ENCODE peak calls at places on chromosomes 2 and 18, in ten cellular contexts. T, S, E, Z, M, P, B, U, L and X are unnamed samples.

GRCh38 chr18:22434973-22435608 is 17.4 kb upstream of the CTAGE1 start:
- DNase-seq in L (peak), B (no peak), U (no peak), T (no peak), Z (no peak), S (peak), M (no peak), E (no peak), P (peak), X (peak)

GRCh38 chr2:70983506-70984227 is 5.2 kb downstream of the ANKRD53 start:
- DNase-seq in B (no peak), P (no peak), L (no peak), U (no peak), Z (no peak), E (no peak), M (peak), T (no peak), S (no peak), X (no peak)

GRCh38 chr2:212914392-212914791 is 237.0 kb downstream of the IKZF2 start:
- DNase-seq in S (no peak), B (no peak), E (no peak), L (no peak), P (no peak), U (no peak), M (no peak), Z (no peak), T (no peak), X (no peak)

GRCh38 chr18:31302991-31303390 is 15.0 kb upstream of the DSG1 start:
- DNase-seq in S (no peak), E (no peak), L (no peak), P (peak), Z (no peak), M (no peak), B (no peak), U (no peak), T (no peak), X (peak)

GRCh38 chr2:86628091-86628522 is 4.4 kb upstream of the RNF103 start:
- DNase-seq in E (no peak), Z (peak), B (no peak), S (no peak), M (no peak), L (no peak), T (no peak), P (no peak), U (no peak), X (peak)

GRCh38 chr2:238582159-238582558 is 155.4 kb downstream of the ASB1 start:
- DNase-seq in P (no peak), S (peak), Z (no peak), U (no peak), E (no peak), L (no peak), T (no peak), M (no peak), B (no peak), X (peak)

GRCh38 chr2:158102446-158102845 is 770 bp downstream of the UPP2 start:
- DNase-seq in E (no peak), B (no peak), M (no peak), S (no peak), U (no peak), L (no peak), T (no peak), Z (no peak), P (no peak), X (peak)

GRCh38 chr2:17757321-17757720 is 3.4 kb downstream of the GEN1 start:
- DNase-seq in T (no peak), P (peak), U (no peak), Z (no peak), E (no peak), L (no peak), M (no peak), B (no peak), S (no peak), X (peak)

GRCh38 chr2:218807626-218808025 is 24.0 kb downstream of the PRKAG3 start:
- DNase-seq in P (no peak), S (no peak), E (no peak), Z (no peak), L (no peak), M (no peak), B (no peak), T (no peak), U (no peak), X (no peak)

GRCh38 chr2:25131567-25132295 is 36.6 kb downstream of the POMC start:
- DNase-seq in B (peak), P (no peak), S (no peak), T (no peak), U (peak), L (no peak), Z (peak), E (peak), M (peak), X (peak)

GRCh38 chr2:190404487-190404886 is 3.7 kb upstream of the MFSD6 start:
- DNase-seq in S (peak), B (no peak), U (no peak), P (peak), T (no peak), Z (no peak), E (no peak), M (peak), L (no peak), X (peak)

GRCh38 chr2:187549193-187549592 is 5.0 kb downstream of the TFPI start:
- DNase-seq in M (no peak), L (no peak), T (no peak), E (no peak), B (no peak), S (no peak), U (no peak), Z (no peak), P (no peak), X (no peak)

GRCh38 chr2:135960598-135961551 is 24.6 kb downstream of the DARS1 start:
- DNase-seq in M (no peak), Z (no peak), S (no peak), L (peak), U (no peak), T (no peak), E (no peak), B (no peak), P (no peak), X (peak)

GRCh38 chr2:205660521-205661124 is 21.7 kb upstream of the NRP2 start:
- DNase-seq in P (peak), T (peak), L (peak), B (no peak), U (no peak), M (no peak), Z (no peak), S (peak), E (peak), X (peak)

GRCh38 chr2:172395503-172395902 is 31.9 kb upstream of the ITGA6 start:
- DNase-seq in B (no peak), M (no peak), T (peak), P (no peak), S (no peak), U (no peak), E (no peak), L (no peak), Z (no peak), X (no peak)

GRCh38 chr18:58158008-58158407 is 114.0 kb downstream of the NEDD4L start:
- DNase-seq in U (no peak), M (no peak), T (no peak), P (no peak), L (no peak), B (no peak), S (no peak), Z (no peak), E (no peak), X (no peak)

GRCh38 chr2:10966741-10967140 is 55.0 kb downstream of the KCNF1 start:
- DNase-seq in S (no peak), M (no peak), T (no peak), E (no peak), P (no peak), U (no peak), B (peak), Z (no peak), L (no peak), X (no peak)

GRCh38 chr2:154097823-154098398 is 226.2 kb downstream of the GALNT13 start:
- DNase-seq in T (no peak), S (no peak), B (no peak), E (no peak), L (no peak), P (no peak), U (no peak), M (no peak), Z (no peak), X (no peak)

GRCh38 chr2:79327460-79327859 is 167.9 kb upstream of the REG3A start:
- DNase-seq in E (no peak), L (no peak), M (no peak), U (no peak), Z (no peak), B (no peak), T (no peak), S (no peak), P (no peak), X (no peak)

GRCh38 chr2:201353116-201353515 is 4.0 kb downstream of the FLACC1 start:
- DNase-seq in E (no peak), L (no peak), T (no peak), Z (no peak), M (no peak), B (no peak), U (no peak), P (no peak), S (no peak), X (no peak)

GRCh38 chr2:177633910-177634294 is 241.3 kb downstream of the AGPS start:
- DNase-seq in Z (no peak), T (no peak), B (no peak), M (no peak), E (no peak), P (no peak), U (no peak), S (no peak), L (no peak), X (no peak)

GRCh38 chr2:186882511-186883071 is 33.6 kb upstream of the ZSWIM2 start:
- DNase-seq in Z (no peak), P (no peak), M (no peak), E (no peak), L (no peak), U (no peak), B (no peak), T (no peak), S (no peak), X (no peak)

GRCh38 chr2:42639340-42640077 is 71.1 kb downstream of the MTA3 start:
- DNase-seq in E (no peak), U (no peak), L (no peak), Z (no peak), M (no peak), T (no peak), P (no peak), S (no peak), B (no peak), X (no peak)

GRCh38 chr2:201696151-201696659 is 2.2 kb downstream of the MPP4 start:
- DNase-seq in Z (no peak), M (no peak), L (peak), U (no peak), T (no peak), P (no peak), S (peak), B (no peak), E (no peak), X (peak)

GRCh38 chr18:1995041-1995612 is 576.2 kb downstream of the METTL4 start:
- DNase-seq in B (no peak), Z (no peak), P (no peak), E (no peak), L (no peak), S (no peak), M (no peak), U (no peak), T (no peak), X (no peak)

GRCh38 chr2:241002275-241003046 is 4.0 kb downstream of the SNED1 start:
- DNase-seq in B (no peak), M (peak), T (no peak), S (no peak), Z (no peak), U (peak), L (no peak), E (no peak), P (no peak), X (no peak)

GRCh38 chr2:168241208-168241607 is 6.2 kb downstream of the STK39 start:
- DNase-seq in T (no peak), Z (no peak), B (no peak), P (no peak), E (peak), U (no peak), S (no peak), L (no peak), M (no peak), X (no peak)

GRCh38 chr2:224085246-224085645 is 46.2 kb upstream of the SERPINE2 start:
- DNase-seq in P (peak), U (no peak), S (no peak), B (no peak), L (no peak), Z (no peak), T (no peak), E (no peak), M (no peak), X (peak)

GRCh38 chr2:233654501-233654900 is 17.2 kb upstream of the UGT1A9 start:
- DNase-seq in E (no peak), T (no peak), B (no peak), S (no peak), U (no peak), M (no peak), P (no peak), Z (no peak), L (no peak), X (peak)

GRCh38 chr2:25822190-25823117 is 55.8 kb downstream of the ASXL2 start:
- DNase-seq in L (no peak), T (no peak), Z (peak), E (no peak), M (peak), B (peak), S (no peak), U (no peak), P (peak), X (peak)

GRCh38 chr2:47225061-47225783 is 70.1 kb upstream of the STPG4 start:
- DNase-seq in U (peak), L (peak), S (no peak), E (no peak), M (peak), T (no peak), P (peak), B (no peak), Z (peak), X (peak)

GRCh38 chr2:26670171-26670570 is 22.4 kb upstream of the KCNK3 start:
- DNase-seq in L (no peak), B (no peak), Z (no peak), P (no peak), T (no peak), E (no peak), S (no peak), M (peak), U (no peak), X (peak)

GRCh38 chr18:9361191-9361590 is 26.6 kb downstream of the TWSG1 start:
- DNase-seq in Z (no peak), P (no peak), U (no peak), L (no peak), S (no peak), E (no peak), B (no peak), M (no peak), T (no peak), X (no peak)

GRCh38 chr18:9365406-9365805 is 30.8 kb downstream of the TWSG1 start:
- DNase-seq in L (no peak), U (no peak), T (no peak), S (no peak), M (no peak), Z (no peak), B (no peak), P (no peak), E (no peak), X (peak)

GRCh38 chr18:9364242-9364641 is 29.7 kb downstream of the TWSG1 start:
- DNase-seq in S (no peak), L (no peak), P (no peak), Z (no peak), U (no peak), T (no peak), E (no peak), M (no peak), B (no peak), X (no peak)

GRCh38 chr18:9362869-9363268 is 28.3 kb downstream of the TWSG1 start:
- DNase-seq in S (no peak), B (no peak), U (no peak), T (no peak), E (no peak), M (no peak), L (no peak), Z (no peak), P (peak), X (peak)

GRCh38 chr18:9366126-9366714 is 31.6 kb downstream of the TWSG1 start:
- DNase-seq in E (peak), P (peak), M (peak), T (no peak), S (no peak), U (no peak), B (no peak), Z (no peak), L (no peak), X (peak)
- TF ChIP-seq CTCF in E (peak), P (no peak), M (peak), T (no peak), S (peak), U (peak), B (no peak), Z (peak), L (peak), X (peak)

DNA sequence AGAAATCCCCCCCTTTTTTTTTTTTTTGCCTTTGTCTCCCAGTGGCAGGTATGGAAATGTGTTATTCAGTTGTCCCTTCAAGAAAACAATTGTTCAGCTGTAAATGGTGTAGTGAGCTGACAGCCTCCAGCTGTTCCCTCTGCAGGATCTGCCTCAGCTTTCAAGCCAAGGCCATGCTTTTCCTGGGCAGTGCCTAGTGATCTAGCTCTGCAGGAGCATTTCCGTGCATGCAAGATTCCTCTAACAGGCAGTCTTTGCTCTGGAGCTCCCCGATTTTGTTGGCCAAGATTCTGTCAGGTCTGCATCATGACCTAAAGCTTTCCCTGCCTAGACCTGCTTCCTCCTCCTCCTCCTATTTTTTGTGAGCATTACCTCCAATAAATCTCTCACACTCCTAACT is 300.7 kb upstream of the UBE2E3 start:
- DNase-seq in B (no peak), U (no peak), P (no peak), E (no peak), Z (no peak), S (no peak), L (no peak), T (no peak), M (peak), X (peak)
- H3K4me3 ChIP-seq in B (no peak), U (no peak), P (no peak), E (no peak), Z (no peak), S (no peak), L (no peak), T (no peak), M (no peak), X (no peak)

GRCh38 chr18:10518595-10519273 is 7.1 kb upstream of the NAPG start:
- DNase-seq in T (no peak), E (no peak), Z (peak), B (no peak), L (no peak), S (no peak), U (peak), P (no peak), M (no peak), X (peak)
- TF ChIP-seq CTCF in T (peak), E (peak), Z (peak), B (peak), L (no peak), S (peak), U (peak), P (no peak), M (peak), X (peak)

GRCh38 chr2:72826156-72826477 is 284 bp upstream of the EXOC6B start:
- DNase-seq in M (no peak), S (no peak), E (no peak), U (no peak), B (no peak), Z (no peak), L (no peak), T (no peak), P (no peak), X (no peak)

GRCh38 chr2:72821983-72822382 is 3.9 kb downstream of the EXOC6B start:
- DNase-seq in E (no peak), B (no peak), M (no peak), U (no peak), T (no peak), L (no peak), P (no peak), S (no peak), Z (no peak), X (no peak)

GRCh38 chr2:72822794-72823193 is 3.0 kb downstream of the EXOC6B start:
- DNase-seq in L (no peak), Z (no peak), B (no peak), M (no peak), T (no peak), U (no peak), S (no peak), E (no peak), P (no peak), X (no peak)

GRCh38 chr2:72825271-72826155 is at the start of gene EXOC6B:
- DNase-seq in T (peak), L (peak), S (no peak), P (peak), Z (peak), U (peak), E (peak), M (peak), B (peak), X (peak)

GRCh38 chr2:72824224-72824842 is 1.5 kb downstream of the EXOC6B start:
- DNase-seq in M (no peak), P (no peak), U (no peak), L (no peak), Z (no peak), S (no peak), B (no peak), E (no peak), T (no peak), X (peak)
- H3K4me3 ChIP-seq in M (peak), P (peak), U (peak), L (peak), Z (peak), S (peak), B (no peak), E (peak), T (no peak), X (peak)